ENCODE peak calls at places on chromosome 9, in eight cellular contexts. O is H1, T is IMR-90, I is A549, Q is HepG2, W is HCT116, S is K562, J is SK-N-SH. E is an unnamed sample.

GRCh38 chr9:133526721-133527321 is 2.1 kb upstream of the MYMK start:
- DNase-seq in O (no peak), T (no peak), I (no peak), Q (no peak), W (no peak), S (no peak), J (no peak), E (no peak)

GRCh38 chr9:37243588-37244345 is 123.4 kb downstream of the ZCCHC7 start:
- DNase-seq in O (no peak), T (no peak), I (no peak), Q (no peak), W (no peak), S (no peak), J (no peak), E (no peak)

GRCh38 chr9:131833083-131833482 is 93.2 kb upstream of the RAPGEF1 start:
- DNase-seq in O (no peak), T (no peak), I (no peak), Q (no peak), W (no peak), S (no peak), J (no peak), E (no peak)

GRCh38 chr9:20355022-20355421 is 267.3 kb downstream of the MLLT3 start:
- DNase-seq in O (no peak), T (peak; percentile 92), I (no peak), Q (no peak), W (no peak), S (no peak), J (peak; percentile 10), E (no peak)

GRCh38 chr9:114378883-114379282 is 8.9 kb downstream of the AKNA start:
- DNase-seq in O (no peak), T (no peak), I (no peak), Q (no peak), W (no peak), S (no peak), J (no peak), E (no peak)

GRCh38 chr9:74205071-74205470 is 292.1 kb upstream of the RORB start:
- DNase-seq in O (no peak), T (no peak), I (no peak), Q (no peak), W (no peak), S (no peak), J (no peak), E (no peak)

GRCh38 chr9:106588601-106589000 is 274.4 kb upstream of the ZNF462 start:
- DNase-seq in O (no peak), T (no peak), I (no peak), Q (no peak), W (peak; percentile 18), S (no peak), J (no peak), E (no peak)

GRCh38 chr9:129027685-129028191 is 393 bp downstream of the SH3GLB2 start:
- DNase-seq in O (no peak), T (no peak), I (peak; percentile 66), Q (peak; percentile 24), W (no peak), S (peak; percentile 39), J (no peak), E (no peak)

GRCh38 chr9:77218612-77219011 is 41.3 kb downstream of the VPS13A start:
- DNase-seq in O (no peak), T (peak; percentile 86), I (no peak), Q (no peak), W (no peak), S (no peak), J (no peak), E (no peak)

GRCh38 chr9:99694393-99694792 is 127.3 kb upstream of the NR4A3 start:
- DNase-seq in O (no peak), T (no peak), I (no peak), Q (no peak), W (no peak), S (no peak), J (no peak), E (no peak)

GRCh38 chr9:471320-471719 is 256.7 kb downstream of the DOCK8 start:
- DNase-seq in O (no peak), T (no peak), I (no peak), Q (no peak), W (no peak), S (no peak), J (no peak), E (no peak)

GRCh38 chr9:91740713-91741112 is 209.3 kb downstream of the ROR2 start:
- DNase-seq in O (no peak), T (peak; percentile 88), I (peak; percentile 29), Q (no peak), W (no peak), S (no peak), J (no peak), E (no peak)

GRCh38 chr9:113991714-113992113 is 86.4 kb downstream of the AMBP start:
- DNase-seq in O (no peak), T (no peak), I (no peak), Q (no peak), W (no peak), S (no peak), J (no peak), E (no peak)

GRCh38 chr9:131402738-131403492 is 9.0 kb downstream of the PRRC2B start:
- DNase-seq in O (no peak), T (peak; percentile 89), I (peak; percentile 79), Q (peak; percentile 93), W (no peak), S (peak; percentile 1), J (no peak), E (no peak)

GRCh38 chr9:87662808-87663528 is 63.0 kb upstream of the CTSL start:
- DNase-seq in O (peak; percentile 96), T (peak; percentile 44), I (peak; percentile 83), Q (peak; percentile 41), W (peak; percentile 51), S (peak; percentile 84), J (peak; percentile 89), E (no peak)

GRCh38 chr9:96515629-96516470 is 65.9 kb downstream of the HABP4 start:
- DNase-seq in O (no peak), T (peak; percentile 22), I (no peak), Q (no peak), W (no peak), S (no peak), J (no peak), E (no peak)

GRCh38 chr9:84697494-84698114 is 28.1 kb downstream of the NTRK2 start:
- DNase-seq in O (peak; percentile 90), T (peak; percentile 6), I (peak; percentile 47), Q (peak; percentile 22), W (peak; percentile 32), S (peak; percentile 13), J (peak; percentile 58), E (no peak)

GRCh38 chr9:92520837-92521236 is 15.0 kb downstream of the ECM2 start:
- DNase-seq in O (no peak), T (no peak), I (no peak), Q (no peak), W (no peak), S (no peak), J (no peak), E (no peak)

GRCh38 chr9:72665421-72665820 is 144.0 kb downstream of the TMC1 start:
- DNase-seq in O (no peak), T (peak; percentile 23), I (peak; percentile 19), Q (no peak), W (no peak), S (no peak), J (no peak), E (no peak)

GRCh38 chr9:137441289-137441934 is at the start of gene ENTPD8:
- DNase-seq in O (peak; percentile 93), T (no peak), I (peak; percentile 66), Q (peak; percentile 87), W (no peak), S (peak; percentile 71), J (peak; percentile 89), E (no peak)

GRCh38 chr9:74404620-74405019 is 92.5 kb upstream of the RORB start:
- DNase-seq in O (no peak), T (no peak), I (no peak), Q (no peak), W (no peak), S (no peak), J (no peak), E (no peak)

GRCh38 chr9:89179920-89180667 is 1.5 kb upstream of the SHC3 start:
- DNase-seq in O (peak; percentile 81), T (peak; percentile 97), I (peak; percentile 89), Q (peak; percentile 82), W (peak; percentile 83), S (peak; percentile 16), J (peak; percentile 88), E (no peak)

GRCh38 chr9:29806941-29807625 is 2233.8 kb upstream of the C9orf72 start:
- DNase-seq in O (no peak), T (no peak), I (no peak), Q (no peak), W (no peak), S (no peak), J (no peak), E (no peak)

DNA sequence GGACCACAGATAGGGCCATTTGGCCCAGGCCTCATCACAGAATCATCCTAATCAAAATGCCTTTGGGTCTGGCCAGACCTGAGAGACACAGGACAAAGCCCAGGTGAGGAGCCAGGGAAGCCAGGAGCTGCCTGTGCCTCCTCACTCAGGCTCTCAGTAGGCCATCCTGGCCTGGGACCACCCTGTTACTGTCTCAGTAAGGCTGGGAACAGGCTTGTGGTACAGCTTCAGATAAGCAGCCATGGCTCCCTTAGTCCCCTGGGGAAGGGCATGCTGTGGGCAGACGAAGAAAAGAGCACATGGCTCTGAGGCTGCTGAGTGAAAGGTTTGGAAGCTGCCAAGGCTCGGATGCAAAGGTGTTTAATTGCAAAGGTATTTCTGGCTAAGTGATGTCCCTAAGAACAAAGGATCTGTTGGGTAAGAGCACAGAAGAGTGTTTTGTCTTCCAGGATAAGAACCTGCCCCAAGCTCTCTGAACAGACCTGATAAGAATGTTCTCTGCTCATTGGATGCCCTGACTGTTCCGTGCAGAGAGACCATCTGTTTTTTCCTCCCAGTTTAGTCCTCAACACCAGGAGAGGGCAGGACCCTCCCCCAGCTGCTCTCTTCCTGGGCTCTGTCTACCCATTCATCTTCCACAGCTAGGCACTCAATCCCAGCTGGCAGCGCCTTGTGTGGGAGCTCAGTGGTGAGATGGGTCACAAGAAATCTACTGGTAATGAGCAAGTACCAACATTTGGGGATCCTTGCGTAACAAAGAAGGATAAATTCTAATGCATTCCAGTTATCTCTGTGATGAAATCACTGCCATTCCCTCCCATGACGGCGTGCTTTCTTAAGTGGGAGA is 17.7 kb downstream of the ANGPTL2 start:
- DNase-seq in O (no peak), T (peak; percentile 32), I (no peak), Q (no peak), W (no peak), S (no peak), J (peak; percentile 45), E (no peak)
- TF ChIP-seq RAD21 in O (no peak), T (no peak), I (no peak), Q (no peak), W (no peak), S (no peak), J (no peak), E (no peak)

GRCh38 chr9:4969130-4969529 is 15.9 kb upstream of the JAK2 start:
- DNase-seq in O (no peak), T (no peak), I (no peak), Q (no peak), W (no peak), S (no peak), J (no peak), E (no peak)
- TF ChIP-seq RAD21 in O (no peak), T (no peak), I (no peak), Q (no peak), W (no peak), S (no peak), J (no peak), E (no peak)

GRCh38 chr9:120713257-120714087 is 798 bp downstream of the MEGF9 start:
- DNase-seq in O (peak; percentile 61), T (no peak), I (no peak), Q (no peak), W (no peak), S (peak; percentile 35), J (peak; percentile 46), E (no peak)
- TF ChIP-seq RAD21 in O (no peak), T (no peak), I (no peak), Q (no peak), W (no peak), S (no peak), J (no peak), E (no peak)

GRCh38 chr9:117682955-117683710 is 21.1 kb upstream of the TLR4 start:
- DNase-seq in O (no peak), T (no peak), I (no peak), Q (no peak), W (no peak), S (no peak), J (no peak), E (peak; percentile 34)
- TF ChIP-seq RAD21 in O (no peak), T (no peak), I (no peak), Q (no peak), W (no peak), S (no peak), J (no peak), E (no peak)